ENCODE peak calls at places on chromosomes 16 and 17, in five cellular contexts. C, S, K, Z and R are unnamed samples.

GRCh38 chr17:78889525-78889924 is 13.5 kb downstream of the CEP295NL start:
- DNase-seq in Z (no peak), K (no peak), S (no peak), C (no peak), R (no peak)

GRCh38 chr16:75566889-75567255 is 693 bp downstream of the GABARAPL2 start:
- DNase-seq in K (no peak), Z (no peak), C (peak), S (no peak), R (no peak)

GRCh38 chr17:4144411-4144747 is 1.4 kb downstream of the CYB5D2 start:
- DNase-seq in S (no peak), Z (no peak), C (no peak), K (no peak), R (no peak)

GRCh38 chr17:21318439-21318838 is 33.9 kb downstream of the MAP2K3 start:
- DNase-seq in Z (no peak), S (no peak), C (no peak), K (no peak), R (no peak)

GRCh38 chr16:50530277-50531236 is 17.6 kb upstream of the NKD1 start:
- DNase-seq in S (no peak), C (no peak), Z (peak), K (no peak), R (no peak)

GRCh38 chr16:83100679-83101078 is 473.9 kb downstream of the CDH13 start:
- DNase-seq in C (peak), S (no peak), Z (no peak), K (no peak), R (no peak)

GRCh38 chr16:84562174-84562815 is 55.6 kb downstream of the COTL1 start:
- DNase-seq in K (no peak), S (no peak), C (no peak), Z (no peak), R (no peak)

GRCh38 chr17:21539146-21539545 is 153.2 kb upstream of the KCNJ18 start:
- DNase-seq in S (peak), C (peak), K (peak), Z (no peak), R (no peak)

GRCh38 chr17:17781591-17782424 is 55.0 kb downstream of the SREBF1 start:
- DNase-seq in Z (peak), S (peak), C (peak), K (peak), R (no peak)

GRCh38 chr17:9090641-9091096 is 69.4 kb downstream of the NTN1 start:
- DNase-seq in S (no peak), Z (no peak), C (no peak), K (no peak), R (no peak)

GRCh38 chr16:70481929-70482536 is 27.6 kb downstream of the FCSK start:
- DNase-seq in C (peak), S (peak), K (peak), Z (no peak), R (peak)

GRCh38 chr16:85970712-85971220 is 71.8 kb downstream of the IRF8 start:
- DNase-seq in K (peak), S (no peak), Z (no peak), C (peak), R (no peak)

GRCh38 chr17:36506831-36507230 is 20.4 kb downstream of the ZNHIT3 start:
- DNase-seq in K (no peak), S (no peak), C (no peak), Z (no peak), R (no peak)

GRCh38 chr17:3738562-3739295 is 15.0 kb downstream of the HASPIN start:
- DNase-seq in K (peak), C (no peak), S (no peak), Z (peak), R (no peak)

GRCh38 chr16:83143788-83144187 is 517.0 kb downstream of the CDH13 start:
- DNase-seq in C (peak), K (peak), Z (no peak), S (peak), R (no peak)

GRCh38 chr17:29120439-29120838 is 59.8 kb downstream of the MYO18A start:
- DNase-seq in K (no peak), S (no peak), Z (no peak), C (no peak), R (no peak)

GRCh38 chr17:78748730-78749317 is 33.2 kb downstream of the CYTH1 start:
- DNase-seq in S (peak), K (peak), C (peak), Z (no peak), R (peak)

GRCh38 chr17:61313515-61314326 is 85.9 kb upstream of the TBX2 start:
- DNase-seq in C (no peak), K (no peak), S (no peak), Z (no peak), R (no peak)

GRCh38 chr17:40451420-40451819 is 8.2 kb downstream of the IGFBP4 start:
- DNase-seq in C (peak), S (peak), K (peak), Z (no peak), R (peak)

GRCh38 chr16:27363797-27364196 is 38.2 kb upstream of the IL21R start:
- DNase-seq in S (no peak), C (no peak), Z (peak), K (no peak), R (no peak)

GRCh38 chr17:30780343-30780742 is 44.1 kb downstream of the CRLF3 start:
- DNase-seq in C (no peak), S (no peak), Z (no peak), K (no peak), R (no peak)

GRCh38 chr16:31064882-31065461 is 9.1 kb downstream of the ZNF668 start:
- DNase-seq in S (peak), Z (peak), C (peak), K (peak), R (peak)

GRCh38 chr17:18850679-18851078 is 7.3 kb upstream of the PRPSAP2 start:
- DNase-seq in K (no peak), C (no peak), S (no peak), Z (no peak), R (no peak)

GRCh38 chr16:15450624-15451023 is 16.2 kb downstream of the BMERB1 start:
- DNase-seq in K (no peak), S (peak), Z (no peak), C (no peak), R (no peak)

GRCh38 chr17:82595893-82596292 is 52.4 kb downstream of the WDR45B start:
- DNase-seq in S (no peak), C (no peak), K (no peak), Z (no peak), R (no peak)

GRCh38 chr17:9308069-9308468 is 267.6 kb downstream of the STX8 start:
- DNase-seq in K (no peak), C (no peak), S (no peak), Z (peak), R (no peak)

GRCh38 chr17:21843318-21843865 is 151.1 kb downstream of the KCNJ18 start:
- DNase-seq in C (no peak), S (no peak), Z (no peak), K (no peak), R (no peak)

DNA sequence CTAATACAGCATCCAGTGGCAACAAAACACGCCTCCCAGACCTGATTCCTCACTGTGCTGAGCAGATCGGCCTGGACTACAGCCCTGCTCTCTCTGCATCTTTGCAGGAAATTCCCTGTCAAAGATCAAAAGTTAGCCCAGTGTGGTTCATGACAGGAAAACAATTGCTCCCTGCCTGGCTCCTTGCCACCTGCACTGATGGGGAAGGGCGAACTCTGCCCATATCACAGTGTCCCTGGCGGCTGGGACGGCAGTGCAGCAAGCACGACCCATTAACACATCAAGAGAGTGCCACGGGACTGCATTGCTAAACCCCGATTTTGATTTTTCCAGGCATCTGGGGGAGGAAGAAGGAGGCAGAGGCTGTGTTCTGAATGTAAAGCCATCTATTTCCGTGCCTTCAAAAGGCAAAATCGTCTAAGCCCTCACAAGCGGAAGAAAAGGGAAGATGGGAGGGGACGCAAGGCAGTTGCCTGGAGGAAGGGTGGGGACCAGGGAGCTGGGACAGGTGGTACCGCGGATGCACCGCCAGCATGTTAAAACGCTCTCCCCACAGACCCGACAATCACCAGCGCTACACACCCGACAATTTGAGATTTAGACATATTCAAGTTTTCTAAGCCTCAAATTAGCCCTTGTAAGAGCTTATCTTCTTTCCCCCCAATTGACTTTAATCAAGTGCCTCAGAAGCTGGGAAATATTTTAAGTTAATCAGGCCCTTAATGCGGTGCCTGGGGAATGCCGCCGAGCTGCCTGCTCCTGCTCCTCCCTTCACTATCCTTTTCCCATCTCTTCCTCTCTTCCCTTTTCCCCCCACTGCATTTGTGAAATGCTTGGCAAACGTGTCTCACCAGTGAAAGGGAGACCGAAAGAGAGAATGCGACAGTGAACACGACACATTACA is 238.8 kb upstream of the CDH5 start:
- DNase-seq in K (no peak), S (no peak), Z (no peak), C (no peak), R (no peak)
- TF ChIP-seq CTCF in K (no peak), S (no peak), Z (no peak), C (no peak), R (no peak)

GRCh38 chr16:18853694-18854093 is 52.3 kb upstream of the ARL6IP1 start:
- DNase-seq in C (no peak), K (no peak), Z (no peak), S (no peak), R (no peak)
- H3K4me3 ChIP-seq in C (no peak), K (no peak), Z (no peak), S (no peak), R (no peak)

GRCh38 chr16:21598676-21599157 is 660 bp upstream of the METTL9 start:
- DNase-seq in C (no peak), S (peak), K (no peak), Z (peak), R (no peak)

GRCh38 chr16:21602785-21603184 is 3.4 kb downstream of the METTL9 start:
- DNase-seq in S (no peak), C (no peak), Z (no peak), K (no peak), R (no peak)

GRCh38 chr16:21599994-21600773 is 807 bp downstream of the METTL9 start:
- DNase-seq in K (peak), S (peak), C (peak), Z (peak), R (no peak)

GRCh38 chr16:21597571-21598030 is 1.8 kb upstream of the METTL9 start:
- DNase-seq in K (no peak), C (no peak), Z (no peak), S (no peak), R (no peak)

DNA sequence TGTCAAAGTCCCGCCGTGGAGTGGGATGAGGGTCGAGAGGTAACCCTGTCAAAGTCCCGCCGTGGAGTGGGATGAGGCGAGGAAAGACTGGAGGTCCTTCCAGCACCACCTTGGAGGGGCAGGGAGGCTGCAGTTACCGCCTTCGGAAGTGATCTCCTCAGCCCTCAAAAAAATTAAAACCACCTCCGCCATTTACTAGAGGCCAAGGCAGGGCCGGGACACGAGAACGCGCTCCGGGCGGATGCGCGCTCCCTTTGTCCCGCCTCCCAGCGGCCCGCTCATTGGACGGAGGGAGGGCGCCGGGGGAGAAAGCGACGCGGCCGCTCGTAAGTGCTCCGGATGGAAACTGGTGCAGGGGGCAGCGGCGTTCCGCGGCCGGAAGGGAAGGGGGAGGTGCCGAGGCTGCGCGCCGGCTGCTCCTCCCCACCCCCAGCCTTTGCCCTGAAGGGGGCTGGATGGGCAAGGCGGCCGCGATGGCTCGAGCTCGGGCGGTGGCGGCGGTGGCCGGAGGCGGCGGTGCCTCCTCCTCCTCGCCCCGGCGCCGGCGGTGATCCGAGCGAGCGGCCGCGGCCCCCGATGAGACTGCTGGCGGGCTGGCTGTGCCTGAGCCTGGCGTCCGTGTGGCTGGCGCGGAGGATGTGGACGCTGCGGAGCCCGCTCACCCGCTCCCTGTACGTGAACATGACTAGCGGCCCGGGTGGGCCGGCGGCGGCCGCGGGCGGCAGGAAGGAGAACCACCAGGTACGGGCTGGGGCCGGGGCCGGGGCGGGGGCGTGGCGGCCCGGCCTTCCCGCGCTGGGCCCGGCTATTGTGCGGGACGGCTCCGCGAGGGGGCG is at the start of gene METTL9:
- DNase-seq in C (peak), Z (peak), S (peak), K (peak), R (peak)
- TF ChIP-seq CTCF in C (no peak), Z (no peak), S (peak), K (no peak), R (no peak)

GRCh38 chr16:6021544-6021943 is 923.9 kb upstream of the EEF2KMT start:
- DNase-seq in K (no peak), S (no peak), Z (no peak), C (no peak), R (no peak)

GRCh38 chr16:6020162-6020980 is 922.8 kb upstream of the EEF2KMT start:
- DNase-seq in Z (no peak), K (no peak), C (no peak), S (no peak), R (no peak)

GRCh38 chr16:6019490-6019991 is 921.9 kb upstream of the EEF2KMT start:
- DNase-seq in S (no peak), C (no peak), Z (no peak), K (no peak), R (no peak)

GRCh38 chr16:6016530-6017184 is 919.1 kb upstream of the EEF2KMT start:
- DNase-seq in Z (no peak), S (no peak), C (peak), K (no peak), R (no peak)

GRCh38 chr16:6018848-6019489 is 921.4 kb upstream of the EEF2KMT start:
- DNase-seq in C (no peak), Z (no peak), S (no peak), K (no peak), R (no peak)
- H3K4me3 ChIP-seq in C (no peak), Z (no peak), S (no peak), K (no peak), R (no peak)

DNA sequence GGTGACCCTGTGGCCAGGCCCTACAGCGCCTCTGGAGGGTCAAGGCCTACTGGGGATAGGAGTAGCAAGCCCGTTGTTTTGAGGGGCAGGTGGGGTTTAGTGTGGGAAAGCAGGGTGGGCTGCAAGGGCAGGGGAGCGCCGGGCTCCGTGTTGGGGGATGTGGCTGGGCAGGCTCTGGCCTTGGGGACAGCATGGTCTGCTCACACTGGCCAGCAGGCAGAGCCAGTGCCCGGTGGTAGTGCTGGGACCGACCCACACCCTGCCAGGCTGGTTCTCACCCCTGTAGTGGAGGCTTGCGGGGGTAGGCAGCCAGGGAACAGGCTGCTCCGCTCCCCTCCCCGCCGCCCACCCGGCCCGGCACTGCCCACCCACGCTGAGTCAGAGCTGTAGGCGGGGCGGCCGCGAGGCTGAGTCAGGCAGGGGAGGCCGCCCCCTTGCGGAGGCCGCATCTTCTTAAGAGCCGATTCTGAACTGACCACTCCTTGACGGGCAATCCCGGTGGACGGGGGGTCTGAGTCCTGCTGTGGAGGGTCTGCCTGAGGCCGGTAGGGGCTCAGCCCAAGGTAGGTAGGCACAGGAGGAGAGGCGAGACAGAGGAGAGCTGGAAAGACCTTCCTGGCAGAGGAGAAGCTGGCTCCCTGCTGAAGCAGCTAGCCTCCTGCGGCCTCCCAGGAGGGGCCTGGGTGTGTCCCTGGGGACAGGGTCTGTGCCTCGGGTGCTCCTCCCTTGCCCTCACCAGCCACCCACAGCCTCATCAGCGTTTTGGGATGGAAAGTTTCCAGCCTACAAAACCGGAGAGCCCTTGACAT is 62.4 kb downstream of the BAIAP2 start:
- DNase-seq in K (peak), Z (peak), C (peak), S (peak), R (peak)
- TF ChIP-seq CTCF in K (peak), Z (peak), C (peak), S (peak), R (peak)

GRCh38 chr17:38693700-38694329 is 11.3 kb upstream of the MLLT6 start:
- DNase-seq in Z (no peak), K (peak), C (peak), S (peak), R (no peak)

GRCh38 chr17:38701504-38702165 is 3.4 kb upstream of the MLLT6 start:
- DNase-seq in C (peak), K (peak), S (peak), Z (no peak), R (no peak)

GRCh38 chr17:38702166-38702899 is 2.7 kb upstream of the MLLT6 start:
- DNase-seq in K (peak), C (peak), S (peak), Z (peak), R (no peak)

GRCh38 chr17:38702900-38703741 is 2.0 kb upstream of the MLLT6 start:
- DNase-seq in Z (no peak), K (no peak), C (no peak), S (no peak), R (no peak)

DNA sequence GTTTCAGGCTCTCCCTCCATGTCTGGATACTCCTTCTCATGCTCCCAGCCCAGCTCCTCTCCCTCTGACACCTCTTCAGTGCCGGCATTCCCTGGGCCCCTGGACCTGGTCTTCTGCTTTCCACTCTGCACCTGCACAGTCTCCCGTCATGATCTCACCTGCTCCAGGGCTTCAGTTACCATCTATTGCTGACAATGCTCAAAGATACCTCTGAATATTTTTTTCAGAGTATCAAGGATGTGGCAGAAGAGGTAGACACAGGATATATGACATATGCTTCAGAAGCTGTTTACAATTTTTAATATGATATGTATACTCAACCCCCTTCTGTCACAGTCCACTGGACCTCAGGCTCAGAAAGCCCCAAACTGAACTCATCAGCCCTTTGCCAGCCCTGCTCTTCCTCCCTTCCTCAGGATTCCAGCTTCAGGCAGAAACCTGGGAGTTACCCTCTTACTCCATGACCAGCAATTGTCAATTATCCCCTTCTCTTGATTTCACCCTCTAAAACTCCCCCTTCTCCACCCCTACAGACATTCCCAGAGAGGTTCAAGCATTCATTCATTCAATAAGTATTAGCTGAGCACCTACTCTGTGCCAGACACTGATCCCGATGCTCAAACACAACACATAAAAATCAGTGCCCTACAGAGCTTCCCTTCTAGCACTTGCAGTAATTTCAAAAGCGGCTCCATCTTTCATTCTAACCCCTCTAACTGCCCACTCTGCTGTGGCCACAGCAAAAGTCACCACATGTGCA is 7.8 kb upstream of the MLLT6 start:
- DNase-seq in K (no peak), Z (no peak), S (no peak), C (no peak), R (no peak)
- H3K4me3 ChIP-seq in K (no peak), Z (no peak), S (no peak), C (no peak), R (no peak)